ENCODE peak calls at places on chromosomes 5 and 9, in eight cellular contexts. One of them, this sample, is unnamed.

GRCh38 chr5:42268630-42269029 is 154.6 kb upstream of the GHR start:
- DNase-seq in upper lobe of right lung: no peak
- DNase-seq in activated CD4-positive, alpha-beta T cell treated with anti-CD3 and anti-CD28 coated beads for 24 hours: no peak
- DNase-seq in NCI-H510A treated with DMSO at 0.1 percent for 48 hours: no peak
- DNase-seq in activated CD4-positive, CD25-positive, alpha-beta regulatory T cell treated with anti-CD3 and anti-CD28 coated beads, Interleukin-2, amount 50 U/mL, for 72 hours: no peak
- DNase-seq in AG10803: peak
- DNase-seq in AG04449: peak
- DNase-seq in activated CD4-positive, alpha-beta memory T cell treated with anti-CD3 and anti-CD28 coated beads, Interleukin-2, amount 10 ng/mL, durations not matched to agents 7 days and 5 days: no peak
- DNase-seq in this sample: no peak

GRCh38 chr9:110844121-110844520 is 175.5 kb downstream of the MUSK start:
- DNase-seq in upper lobe of right lung: no peak
- DNase-seq in activated CD4-positive, alpha-beta T cell treated with anti-CD3 and anti-CD28 coated beads for 24 hours: no peak
- DNase-seq in NCI-H510A treated with DMSO at 0.1 percent for 48 hours: no peak
- DNase-seq in activated CD4-positive, CD25-positive, alpha-beta regulatory T cell treated with anti-CD3 and anti-CD28 coated beads, Interleukin-2, amount 50 U/mL, for 72 hours: no peak
- DNase-seq in AG10803: no peak
- DNase-seq in AG04449: no peak
- DNase-seq in activated CD4-positive, alpha-beta memory T cell treated with anti-CD3 and anti-CD28 coated beads, Interleukin-2, amount 10 ng/mL, durations not matched to agents 7 days and 5 days: no peak
- DNase-seq in this sample: no peak

GRCh38 chr9:112049834-112050516 is 125.1 kb downstream of the SUSD1 start:
- DNase-seq in upper lobe of right lung: no peak
- DNase-seq in activated CD4-positive, alpha-beta T cell treated with anti-CD3 and anti-CD28 coated beads for 24 hours: no peak
- DNase-seq in NCI-H510A treated with DMSO at 0.1 percent for 48 hours: no peak
- DNase-seq in activated CD4-positive, CD25-positive, alpha-beta regulatory T cell treated with anti-CD3 and anti-CD28 coated beads, Interleukin-2, amount 50 U/mL, for 72 hours: no peak
- DNase-seq in AG10803: peak
- DNase-seq in AG04449: no peak
- DNase-seq in activated CD4-positive, alpha-beta memory T cell treated with anti-CD3 and anti-CD28 coated beads, Interleukin-2, amount 10 ng/mL, durations not matched to agents 7 days and 5 days: no peak
- DNase-seq in this sample: no peak

GRCh38 chr5:621341-621761 is 9.2 kb downstream of the CEP72 start:
- DNase-seq in upper lobe of right lung: peak
- DNase-seq in activated CD4-positive, alpha-beta T cell treated with anti-CD3 and anti-CD28 coated beads for 24 hours: no peak
- DNase-seq in NCI-H510A treated with DMSO at 0.1 percent for 48 hours: no peak
- DNase-seq in activated CD4-positive, CD25-positive, alpha-beta regulatory T cell treated with anti-CD3 and anti-CD28 coated beads, Interleukin-2, amount 50 U/mL, for 72 hours: no peak
- DNase-seq in AG10803: no peak
- DNase-seq in AG04449: no peak
- DNase-seq in activated CD4-positive, alpha-beta memory T cell treated with anti-CD3 and anti-CD28 coated beads, Interleukin-2, amount 10 ng/mL, durations not matched to agents 7 days and 5 days: no peak
- DNase-seq in this sample: no peak

GRCh38 chr5:81906086-81906485 is 65.7 kb upstream of the ATG10 start:
- DNase-seq in upper lobe of right lung: no peak
- DNase-seq in activated CD4-positive, alpha-beta T cell treated with anti-CD3 and anti-CD28 coated beads for 24 hours: no peak
- DNase-seq in NCI-H510A treated with DMSO at 0.1 percent for 48 hours: no peak
- DNase-seq in activated CD4-positive, CD25-positive, alpha-beta regulatory T cell treated with anti-CD3 and anti-CD28 coated beads, Interleukin-2, amount 50 U/mL, for 72 hours: no peak
- DNase-seq in AG10803: no peak
- DNase-seq in AG04449: no peak
- DNase-seq in activated CD4-positive, alpha-beta memory T cell treated with anti-CD3 and anti-CD28 coated beads, Interleukin-2, amount 10 ng/mL, durations not matched to agents 7 days and 5 days: no peak
- DNase-seq in this sample: no peak

GRCh38 chr9:119284118-119284517 is 85.1 kb downstream of the BRINP1 start:
- DNase-seq in upper lobe of right lung: no peak
- DNase-seq in activated CD4-positive, alpha-beta T cell treated with anti-CD3 and anti-CD28 coated beads for 24 hours: no peak
- DNase-seq in NCI-H510A treated with DMSO at 0.1 percent for 48 hours: no peak
- DNase-seq in activated CD4-positive, CD25-positive, alpha-beta regulatory T cell treated with anti-CD3 and anti-CD28 coated beads, Interleukin-2, amount 50 U/mL, for 72 hours: no peak
- DNase-seq in AG10803: peak
- DNase-seq in AG04449: no peak
- DNase-seq in activated CD4-positive, alpha-beta memory T cell treated with anti-CD3 and anti-CD28 coated beads, Interleukin-2, amount 10 ng/mL, durations not matched to agents 7 days and 5 days: no peak
- DNase-seq in this sample: peak

GRCh38 chr9:97941323-97941722 is 3.4 kb upstream of the HEMGN start:
- DNase-seq in upper lobe of right lung: no peak
- DNase-seq in activated CD4-positive, alpha-beta T cell treated with anti-CD3 and anti-CD28 coated beads for 24 hours: no peak
- DNase-seq in NCI-H510A treated with DMSO at 0.1 percent for 48 hours: no peak
- DNase-seq in activated CD4-positive, CD25-positive, alpha-beta regulatory T cell treated with anti-CD3 and anti-CD28 coated beads, Interleukin-2, amount 50 U/mL, for 72 hours: no peak
- DNase-seq in AG10803: no peak
- DNase-seq in AG04449: no peak
- DNase-seq in activated CD4-positive, alpha-beta memory T cell treated with anti-CD3 and anti-CD28 coated beads, Interleukin-2, amount 10 ng/mL, durations not matched to agents 7 days and 5 days: no peak
- DNase-seq in this sample: no peak

GRCh38 chr5:161058751-161059150 is 206.7 kb upstream of the ATP10B start:
- DNase-seq in upper lobe of right lung: no peak
- DNase-seq in activated CD4-positive, alpha-beta T cell treated with anti-CD3 and anti-CD28 coated beads for 24 hours: no peak
- DNase-seq in NCI-H510A treated with DMSO at 0.1 percent for 48 hours: no peak
- DNase-seq in activated CD4-positive, CD25-positive, alpha-beta regulatory T cell treated with anti-CD3 and anti-CD28 coated beads, Interleukin-2, amount 50 U/mL, for 72 hours: no peak
- DNase-seq in AG10803: peak
- DNase-seq in AG04449: no peak
- DNase-seq in activated CD4-positive, alpha-beta memory T cell treated with anti-CD3 and anti-CD28 coated beads, Interleukin-2, amount 10 ng/mL, durations not matched to agents 7 days and 5 days: no peak
- DNase-seq in this sample: no peak

GRCh38 chr5:1540166-1540565 is 16.4 kb upstream of the LPCAT1 start:
- DNase-seq in upper lobe of right lung: peak
- DNase-seq in activated CD4-positive, alpha-beta T cell treated with anti-CD3 and anti-CD28 coated beads for 24 hours: no peak
- DNase-seq in NCI-H510A treated with DMSO at 0.1 percent for 48 hours: no peak
- DNase-seq in activated CD4-positive, CD25-positive, alpha-beta regulatory T cell treated with anti-CD3 and anti-CD28 coated beads, Interleukin-2, amount 50 U/mL, for 72 hours: peak
- DNase-seq in AG10803: no peak
- DNase-seq in AG04449: no peak
- DNase-seq in activated CD4-positive, alpha-beta memory T cell treated with anti-CD3 and anti-CD28 coated beads, Interleukin-2, amount 10 ng/mL, durations not matched to agents 7 days and 5 days: peak
- DNase-seq in this sample: no peak

GRCh38 chr5:92687793-92688467 is 893.1 kb downstream of the NR2F1-AS1 start:
- DNase-seq in upper lobe of right lung: no peak
- DNase-seq in activated CD4-positive, alpha-beta T cell treated with anti-CD3 and anti-CD28 coated beads for 24 hours: no peak
- DNase-seq in NCI-H510A treated with DMSO at 0.1 percent for 48 hours: no peak
- DNase-seq in activated CD4-positive, CD25-positive, alpha-beta regulatory T cell treated with anti-CD3 and anti-CD28 coated beads, Interleukin-2, amount 50 U/mL, for 72 hours: no peak
- DNase-seq in AG10803: peak
- DNase-seq in AG04449: no peak
- DNase-seq in activated CD4-positive, alpha-beta memory T cell treated with anti-CD3 and anti-CD28 coated beads, Interleukin-2, amount 10 ng/mL, durations not matched to agents 7 days and 5 days: no peak
- DNase-seq in this sample: peak

GRCh38 chr5:59034498-59035186 is 451.8 kb downstream of the RAB3C start:
- DNase-seq in upper lobe of right lung: no peak
- DNase-seq in activated CD4-positive, alpha-beta T cell treated with anti-CD3 and anti-CD28 coated beads for 24 hours: no peak
- DNase-seq in NCI-H510A treated with DMSO at 0.1 percent for 48 hours: peak
- DNase-seq in activated CD4-positive, CD25-positive, alpha-beta regulatory T cell treated with anti-CD3 and anti-CD28 coated beads, Interleukin-2, amount 50 U/mL, for 72 hours: no peak
- DNase-seq in AG10803: peak
- DNase-seq in AG04449: peak
- DNase-seq in activated CD4-positive, alpha-beta memory T cell treated with anti-CD3 and anti-CD28 coated beads, Interleukin-2, amount 10 ng/mL, durations not matched to agents 7 days and 5 days: no peak
- DNase-seq in this sample: no peak

GRCh38 chr5:155833282-155833681 is 493.7 kb upstream of the SGCD start:
- DNase-seq in upper lobe of right lung: no peak
- DNase-seq in activated CD4-positive, alpha-beta T cell treated with anti-CD3 and anti-CD28 coated beads for 24 hours: no peak
- DNase-seq in NCI-H510A treated with DMSO at 0.1 percent for 48 hours: no peak
- DNase-seq in activated CD4-positive, CD25-positive, alpha-beta regulatory T cell treated with anti-CD3 and anti-CD28 coated beads, Interleukin-2, amount 50 U/mL, for 72 hours: no peak
- DNase-seq in AG10803: peak
- DNase-seq in AG04449: no peak
- DNase-seq in activated CD4-positive, alpha-beta memory T cell treated with anti-CD3 and anti-CD28 coated beads, Interleukin-2, amount 10 ng/mL, durations not matched to agents 7 days and 5 days: no peak
- DNase-seq in this sample: no peak

GRCh38 chr9:2420488-2421056 is 201.0 kb upstream of the VLDLR start:
- DNase-seq in upper lobe of right lung: no peak
- DNase-seq in activated CD4-positive, alpha-beta T cell treated with anti-CD3 and anti-CD28 coated beads for 24 hours: no peak
- DNase-seq in NCI-H510A treated with DMSO at 0.1 percent for 48 hours: no peak
- DNase-seq in activated CD4-positive, CD25-positive, alpha-beta regulatory T cell treated with anti-CD3 and anti-CD28 coated beads, Interleukin-2, amount 50 U/mL, for 72 hours: no peak
- DNase-seq in AG10803: no peak
- DNase-seq in AG04449: no peak
- DNase-seq in activated CD4-positive, alpha-beta memory T cell treated with anti-CD3 and anti-CD28 coated beads, Interleukin-2, amount 10 ng/mL, durations not matched to agents 7 days and 5 days: no peak
- DNase-seq in this sample: no peak

GRCh38 chr9:126518763-126519162 is 95.0 kb upstream of the LMX1B start:
- DNase-seq in upper lobe of right lung: no peak
- DNase-seq in activated CD4-positive, alpha-beta T cell treated with anti-CD3 and anti-CD28 coated beads for 24 hours: no peak
- DNase-seq in NCI-H510A treated with DMSO at 0.1 percent for 48 hours: no peak
- DNase-seq in activated CD4-positive, CD25-positive, alpha-beta regulatory T cell treated with anti-CD3 and anti-CD28 coated beads, Interleukin-2, amount 50 U/mL, for 72 hours: no peak
- DNase-seq in AG10803: no peak
- DNase-seq in AG04449: no peak
- DNase-seq in activated CD4-positive, alpha-beta memory T cell treated with anti-CD3 and anti-CD28 coated beads, Interleukin-2, amount 10 ng/mL, durations not matched to agents 7 days and 5 days: no peak
- DNase-seq in this sample: no peak

GRCh38 chr9:120852240-120853018 is 9.7 kb upstream of the PSMD5 start:
- DNase-seq in upper lobe of right lung: no peak
- DNase-seq in activated CD4-positive, alpha-beta T cell treated with anti-CD3 and anti-CD28 coated beads for 24 hours: no peak
- DNase-seq in NCI-H510A treated with DMSO at 0.1 percent for 48 hours: no peak
- DNase-seq in activated CD4-positive, CD25-positive, alpha-beta regulatory T cell treated with anti-CD3 and anti-CD28 coated beads, Interleukin-2, amount 50 U/mL, for 72 hours: no peak
- DNase-seq in AG10803: no peak
- DNase-seq in AG04449: no peak
- DNase-seq in activated CD4-positive, alpha-beta memory T cell treated with anti-CD3 and anti-CD28 coated beads, Interleukin-2, amount 10 ng/mL, durations not matched to agents 7 days and 5 days: no peak
- DNase-seq in this sample: no peak

GRCh38 chr5:42887094-42887493 is 75.4 kb upstream of the SELENOP start:
- DNase-seq in upper lobe of right lung: no peak
- DNase-seq in activated CD4-positive, alpha-beta T cell treated with anti-CD3 and anti-CD28 coated beads for 24 hours: no peak
- DNase-seq in NCI-H510A treated with DMSO at 0.1 percent for 48 hours: no peak
- DNase-seq in activated CD4-positive, CD25-positive, alpha-beta regulatory T cell treated with anti-CD3 and anti-CD28 coated beads, Interleukin-2, amount 50 U/mL, for 72 hours: no peak
- DNase-seq in AG10803: no peak
- DNase-seq in AG04449: no peak
- DNase-seq in activated CD4-positive, alpha-beta memory T cell treated with anti-CD3 and anti-CD28 coated beads, Interleukin-2, amount 10 ng/mL, durations not matched to agents 7 days and 5 days: no peak
- DNase-seq in this sample: peak